ENCODE peak calls at places on chromosomes 5 and 9, in seven cellular contexts. H is adipocyte, W is HCT116, P is Panc1, K is right atrium auricular region, L is A549, F is endothelial cell of umbilical vein. Y is an unnamed sample.

GRCh38 chr9:136016882-136017812 is 56.0 kb upstream of the UBAC1 start:
- DNase-seq in W (no peak), K (no peak), P (no peak), F (no peak), H (no peak), L (no peak), Y (no peak)

GRCh38 chr5:2797160-2797559 is 45.7 kb upstream of the IRX2 start:
- DNase-seq in W (no peak), L (no peak), H (no peak), K (no peak), F (no peak), P (no peak), Y (peak; percentile 75)

GRCh38 chr9:126615251-126615790 is 1.6 kb downstream of the LMX1B start:
- DNase-seq in W (no peak), L (no peak), K (peak; percentile 72), F (no peak), P (no peak), H (peak; percentile 19), Y (no peak)

GRCh38 chr5:60959156-60959555 is 14.2 kb downstream of the NDUFAF2 start:
- DNase-seq in W (peak; percentile 21), F (peak; percentile 56), P (no peak), L (peak; percentile 21), H (peak; percentile 76), K (no peak), Y (no peak)

GRCh38 chr5:154002093-154002492 is 36.6 kb downstream of the FAM114A2 start:
- DNase-seq in F (peak; percentile 87), W (no peak), L (no peak), H (no peak), P (no peak), K (no peak), Y (no peak)

GRCh38 chr5:36900279-36900678 is 23.7 kb downstream of the NIPBL start:
- DNase-seq in H (no peak), K (no peak), F (no peak), W (no peak), P (no peak), L (no peak), Y (no peak)

GRCh38 chr9:99607852-99608448 is 213.7 kb upstream of the NR4A3 start:
- DNase-seq in L (no peak), W (no peak), K (no peak), P (no peak), F (no peak), H (peak; percentile 23), Y (peak; percentile 78)

GRCh38 chr5:180367300-180367699 is 14.2 kb upstream of the GFPT2 start:
- DNase-seq in H (no peak), W (no peak), K (no peak), P (no peak), F (no peak), L (no peak), Y (no peak)

GRCh38 chr5:62395210-62395950 is 8.3 kb downstream of the DIMT1 start:
- DNase-seq in F (no peak), K (no peak), L (no peak), H (peak; percentile 10), W (no peak), P (no peak), Y (peak; percentile 14)

GRCh38 chr5:9437741-9438240 is 108.1 kb downstream of the SEMA5A start:
- DNase-seq in F (no peak), K (no peak), H (peak; percentile 28), L (no peak), P (no peak), W (no peak), Y (peak; percentile 74)

GRCh38 chr5:140273401-140273877 is 29.5 kb downstream of the PFDN1 start:
- DNase-seq in F (no peak), P (no peak), K (no peak), W (no peak), H (no peak), L (no peak), Y (no peak)

GRCh38 chr9:105473221-105473620 is 25.4 kb downstream of the FSD1L start:
- DNase-seq in P (no peak), K (no peak), W (no peak), F (no peak), L (no peak), H (no peak), Y (no peak)

GRCh38 chr9:113591899-113592625 is 128.5 kb downstream of the RGS3 start:
- DNase-seq in F (no peak), L (no peak), W (no peak), K (no peak), H (no peak), P (no peak), Y (no peak)

GRCh38 chr5:97192580-97193421 is 9.8 kb upstream of the RIOK2 start:
- DNase-seq in K (no peak), W (no peak), F (no peak), L (no peak), H (no peak), P (no peak), Y (no peak)

GRCh38 chr5:10699281-10699874 is 61.7 kb downstream of the DAP start:
- DNase-seq in F (peak; percentile 41), W (no peak), L (no peak), K (no peak), H (no peak), P (no peak), Y (no peak)

GRCh38 chr9:112072721-112073553 is 102.2 kb downstream of the SUSD1 start:
- DNase-seq in W (no peak), L (peak; percentile 51), K (no peak), H (peak; percentile 89), F (no peak), P (no peak), Y (peak; percentile 80)

GRCh38 chr9:2493106-2493505 is 128.5 kb upstream of the VLDLR start:
- DNase-seq in L (peak; percentile 32), K (no peak), H (peak; percentile 80), P (no peak), F (no peak), W (no peak), Y (no peak)

GRCh38 chr9:99030610-99031009 is 74.3 kb upstream of the TGFBR1 start:
- DNase-seq in H (no peak), L (no peak), W (no peak), F (no peak), P (no peak), K (peak; percentile 38), Y (no peak)

GRCh38 chr5:134545070-134545868 is 19.8 kb downstream of the JADE2 start:
- DNase-seq in L (no peak), F (no peak), H (no peak), P (no peak), K (peak; percentile 94), W (no peak), Y (no peak)

GRCh38 chr5:29654990-29655389 is 1538.5 kb upstream of the CDH6 start:
- DNase-seq in F (no peak), H (no peak), K (no peak), L (no peak), W (no peak), P (no peak), Y (no peak)

GRCh38 chr9:121201045-121201737 is 478 bp downstream of the RAB14 start:
- DNase-seq in K (no peak), H (peak; percentile 66), L (no peak), P (no peak), W (no peak), F (peak; percentile 29), Y (no peak)

GRCh38 chr9:14315754-14316573 is 2.0 kb upstream of the NFIB start:
- DNase-seq in K (no peak), L (peak; percentile 76), W (no peak), F (peak; percentile 75), H (peak; percentile 27), P (no peak), Y (no peak)

GRCh38 chr9:99782962-99783718 is 38.5 kb upstream of the NR4A3 start:
- DNase-seq in H (no peak), L (no peak), K (no peak), W (no peak), P (no peak), F (no peak), Y (no peak)

GRCh38 chr9:118596374-118597015 is 772.7 kb downstream of the BRINP1 start:
- DNase-seq in K (no peak), F (no peak), W (no peak), H (no peak), L (no peak), P (no peak), Y (no peak)

GRCh38 chr5:101390317-101390908 is 487.3 kb upstream of the ST8SIA4 start:
- DNase-seq in F (peak; percentile 78), P (peak; percentile 41), W (peak; percentile 57), K (no peak), H (peak; percentile 75), L (peak; percentile 80), Y (no peak)

GRCh38 chr9:134357631-134358025 is 31.4 kb downstream of the RXRA start:
- DNase-seq in L (no peak), F (no peak), H (no peak), K (no peak), W (no peak), P (no peak), Y (no peak)
- H3K4me1 ChIP-seq in L (peaks cover 17% of the 10 kb centered on the region), F (peaks cover 10% of the 10 kb centered on the region), H (peaks cover 11% of the 10 kb centered on the region), K (peaks cover 100% of the 10 kb centered on the region), W (peaks cover 21% of the 10 kb centered on the region), P (peaks cover 19% of the 10 kb centered on the region), Y (peaks cover 95% of the 10 kb centered on the region)

GRCh38 chr9:93465853-93466252 is 12.5 kb upstream of the FAM120AOS start:
- DNase-seq in K (no peak), W (no peak), H (no peak), P (no peak), L (no peak), F (no peak), Y (no peak)
- H3K4me1 ChIP-seq in K (peaks cover 76% of the 10 kb centered on the region), W (peaks cover 12% of the 10 kb centered on the region), H (peaks cover 30% of the 10 kb centered on the region), P (peaks cover 42% of the 10 kb centered on the region), L (peaks cover 90% of the 10 kb centered on the region), F (peaks cover 35% of the 10 kb centered on the region), Y (peaks cover 55% of the 10 kb centered on the region)

DNA sequence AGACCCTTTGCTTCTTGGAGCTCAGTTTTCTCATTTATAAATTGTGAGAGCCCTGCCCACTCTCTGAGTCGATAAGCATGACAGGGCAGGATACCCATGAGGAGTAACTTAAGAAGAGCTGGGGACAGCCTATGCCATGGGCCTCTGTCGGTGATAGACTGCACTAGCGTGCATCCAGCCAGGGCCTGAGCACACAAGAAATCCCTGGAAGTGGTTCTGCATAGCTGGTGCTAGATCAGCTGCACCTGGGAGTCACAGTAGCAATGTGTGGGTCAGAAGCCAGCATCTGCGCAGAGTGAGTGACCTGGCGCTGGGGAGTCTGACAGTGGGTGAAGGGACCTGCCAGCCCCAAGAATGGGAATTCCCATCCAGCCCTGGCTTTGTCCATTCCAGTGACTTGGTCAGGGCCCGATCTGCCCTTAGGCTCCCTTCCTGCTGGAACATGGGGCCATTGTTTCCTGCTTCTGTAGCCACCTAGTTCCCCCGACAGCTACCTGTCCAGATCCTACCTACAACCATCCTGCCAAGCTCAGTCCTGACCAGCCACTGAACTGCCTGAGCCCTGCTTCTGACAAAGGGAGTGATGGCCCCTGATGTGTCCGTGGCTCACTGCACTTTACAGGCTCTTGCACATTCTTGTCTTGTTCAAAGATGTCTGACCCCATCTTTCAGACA is 35.9 kb upstream of the NANS start:
- DNase-seq in P (no peak), L (no peak), K (no peak), F (no peak), W (no peak), H (no peak), Y (no peak)
- H3K4me1 ChIP-seq in P (no peaks in the 10 kb centered on the region), L (no peaks in the 10 kb centered on the region), K (peaks cover 41% of the 10 kb centered on the region), F (peaks cover 16% of the 10 kb centered on the region), W (no peaks in the 10 kb centered on the region), H (no peaks in the 10 kb centered on the region), Y (no peaks in the 10 kb centered on the region)

DNA sequence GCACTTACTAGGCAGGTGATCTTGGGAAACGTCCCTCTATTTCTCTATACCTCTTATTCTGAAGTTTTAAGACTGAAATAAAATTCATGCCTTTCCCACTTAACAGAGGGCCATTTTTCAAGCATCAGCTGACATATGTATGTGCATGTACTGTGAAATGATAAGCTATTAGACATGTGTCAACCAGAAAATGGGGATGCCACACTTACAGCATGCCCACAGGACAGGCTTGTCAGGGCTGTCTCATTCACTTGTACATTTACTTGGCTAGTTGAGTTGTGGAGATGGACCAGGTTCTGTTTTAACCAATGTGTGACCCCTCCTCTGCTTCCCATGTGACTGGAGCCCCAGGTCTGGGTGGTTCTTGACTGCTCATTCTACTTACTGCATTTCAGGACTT is 78.5 kb downstream of the C9orf152 start:
- DNase-seq in F (no peak), K (no peak), W (no peak), L (no peak), H (no peak), P (no peak), Y (no peak)
- H3K4me1 ChIP-seq in F (peaks cover 80% of the 10 kb centered on the region), K (peaks cover 91% of the 10 kb centered on the region), W (peaks cover 13% of the 10 kb centered on the region), L (peaks cover 64% of the 10 kb centered on the region), H (peaks cover 85% of the 10 kb centered on the region), P (peaks cover 5% of the 10 kb centered on the region), Y (peaks cover 98% of the 10 kb centered on the region)